ENCODE peak calls at places on chromosomes 5 and 9, in five cellular contexts. O is adrenal gland, E is SK-N-SH, M is psoas muscle, J is fibroblast of lung. D is an unnamed sample.

GRCh38 chr5:68047035-68047434 is 168.5 kb upstream of the PIK3R1 start:
- DNase-seq in O (no peak), E (no peak), M (no peak), J (peak), D (no peak)

GRCh38 chr9:130499804-130500263 is 55.1 kb downstream of the ASS1 start:
- DNase-seq in O (peak), E (peak), M (no peak), J (no peak), D (no peak)

GRCh38 chr5:110027527-110028322 is 338.0 kb downstream of the MAN2A1 start:
- DNase-seq in O (no peak), E (no peak), M (no peak), J (peak), D (peak)

GRCh38 chr5:74938250-74938649 is 72.1 kb upstream of the FAM169A start:
- DNase-seq in O (no peak), E (no peak), M (no peak), J (peak), D (no peak)

GRCh38 chr5:55636711-55637110 is 75.4 kb downstream of the SLC38A9 start:
- DNase-seq in O (peak), E (no peak), M (peak), J (peak), D (no peak)

GRCh38 chr9:101705135-101705661 is 33.2 kb downstream of the GRIN3A start:
- DNase-seq in O (peak), E (no peak), M (peak), J (no peak), D (peak)

GRCh38 chr9:95570150-95570549 is 53.4 kb upstream of the PTCH1 start:
- DNase-seq in O (no peak), E (no peak), M (no peak), J (peak), D (no peak)

GRCh38 chr9:126014726-126015125 is 267.6 kb downstream of the PBX3 start:
- DNase-seq in O (no peak), E (no peak), M (no peak), J (no peak), D (no peak)

GRCh38 chr5:118956727-118957126 is 31.6 kb downstream of the DTWD2 start:
- DNase-seq in O (no peak), E (peak), M (no peak), J (no peak), D (peak)

GRCh38 chr9:105676351-105676923 is 14.2 kb downstream of the TAL2 start:
- DNase-seq in O (no peak), E (no peak), M (no peak), J (no peak), D (no peak)

GRCh38 chr5:126631920-126632319 is 31.2 kb downstream of the PHAX start:
- DNase-seq in O (no peak), E (no peak), M (no peak), J (no peak), D (no peak)

GRCh38 chr9:137276757-137277328 is 683 bp upstream of the TOR4A start:
- DNase-seq in O (peak), E (no peak), M (peak), J (peak), D (peak)

GRCh38 chr5:35771839-35772238 is 84.9 kb upstream of the IL7R start:
- DNase-seq in O (no peak), E (no peak), M (no peak), J (no peak), D (no peak)

GRCh38 chr5:74762599-74762998 is 4.3 kb downstream of the GFM2 start:
- DNase-seq in O (no peak), E (no peak), M (no peak), J (peak), D (peak)

GRCh38 chr9:20321683-20322082 is 300.6 kb downstream of the MLLT3 start:
- DNase-seq in O (no peak), E (no peak), M (no peak), J (no peak), D (no peak)

GRCh38 chr5:56513141-56513540 is 280.0 kb upstream of the ANKRD55 start:
- DNase-seq in O (no peak), E (no peak), M (no peak), J (no peak), D (no peak)

GRCh38 chr5:156142867-156143266 is 184.1 kb upstream of the SGCD start:
- DNase-seq in O (no peak), E (no peak), M (no peak), J (no peak), D (no peak)

GRCh38 chr5:135881244-135881643 is 14.4 kb downstream of the IL9 start:
- DNase-seq in O (no peak), E (no peak), M (no peak), J (no peak), D (no peak)

GRCh38 chr5:168260353-168261211 is 30.9 kb upstream of the WWC1 start:
- DNase-seq in O (no peak), E (no peak), M (no peak), J (no peak), D (no peak)

GRCh38 chr9:133771486-133772482 is 33.6 kb upstream of the SARDH start:
- DNase-seq in O (peak), E (no peak), M (peak), J (no peak), D (no peak)

GRCh38 chr5:3051400-3051799 is 299.9 kb upstream of the IRX2 start:
- DNase-seq in O (no peak), E (no peak), M (no peak), J (no peak), D (no peak)

GRCh38 chr5:32202394-32202793 is 28.3 kb upstream of the GOLPH3 start:
- DNase-seq in O (no peak), E (no peak), M (no peak), J (peak), D (no peak)

GRCh38 chr5:82351754-82352145 is 73.6 kb upstream of the RPS23 start:
- DNase-seq in O (no peak), E (peak), M (no peak), J (peak), D (peak)

GRCh38 chr9:108416321-108416720 is 439.5 kb downstream of the ACTL7B start:
- DNase-seq in O (no peak), E (no peak), M (no peak), J (no peak), D (no peak)

GRCh38 chr9:76576344-76576743 is 117.4 kb downstream of the GCNT1 start:
- DNase-seq in O (peak), E (no peak), M (no peak), J (peak), D (no peak)

GRCh38 chr5:5141625-5142527 is 1.7 kb downstream of the ADAMTS16 start:
- DNase-seq in O (peak), E (peak), M (no peak), J (peak), D (peak)

GRCh38 chr9:82281066-82281465 is 292.5 kb downstream of the SPATA31D1 start:
- DNase-seq in O (no peak), E (no peak), M (no peak), J (no peak), D (no peak)

GRCh38 chr5:448061-448765 is 5.2 kb downstream of the EXOC3 start:
- DNase-seq in O (peak), E (no peak), M (peak), J (no peak), D (no peak)

GRCh38 chr9:78568774-78569173 is 271.8 kb downstream of the PSAT1 start:
- DNase-seq in O (no peak), E (no peak), M (no peak), J (no peak), D (no peak)

GRCh38 chr5:72388652-72389051 is 68.5 kb downstream of the PTCD2 start:
- DNase-seq in O (no peak), E (no peak), M (peak), J (peak), D (no peak)

GRCh38 chr5:35466746-35467145 is 150.9 kb upstream of the SPEF2 start:
- DNase-seq in O (no peak), E (no peak), M (no peak), J (no peak), D (no peak)

GRCh38 chr5:8845316-8845715 is 700.6 kb downstream of the SEMA5A start:
- DNase-seq in O (no peak), E (no peak), M (no peak), J (peak), D (no peak)

GRCh38 chr9:107948601-107949000 is 459.0 kb upstream of the KLF4 start:
- DNase-seq in O (no peak), E (no peak), M (no peak), J (peak), D (no peak)

GRCh38 chr5:55934117-55934613 is 60.6 kb downstream of the IL6ST start:
- DNase-seq in O (no peak), E (no peak), M (no peak), J (peak), D (peak)

GRCh38 chr5:76787237-76787636 is 31.6 kb upstream of the F2RL1 start:
- DNase-seq in O (peak), E (no peak), M (peak), J (peak), D (peak)

GRCh38 chr5:10602031-10602806 is 38.3 kb downstream of the ANKRD33B start:
- DNase-seq in O (peak), E (no peak), M (no peak), J (no peak), D (no peak)
- H3K27ac ChIP-seq in O (no peak), E (peak), M (peak), J (no peak), D (peak)

GRCh38 chr5:138337685-138338410 is at the start of gene FAM53C:
- DNase-seq in O (peak), E (peak), M (peak), J (peak), D (peak)

GRCh38 chr5:138338411-138339085 is 482 bp downstream of the FAM53C start:
- DNase-seq in O (peak), E (peak), M (no peak), J (no peak), D (no peak)

GRCh38 chr5:138339464-138339863 is 1.4 kb downstream of the FAM53C start:
- DNase-seq in O (no peak), E (no peak), M (no peak), J (no peak), D (no peak)

GRCh38 chr5:138339086-138339456 is 1.0 kb downstream of the FAM53C start:
- DNase-seq in O (no peak), E (no peak), M (no peak), J (no peak), D (no peak)

GRCh38 chr5:138340008-138340407 is 1.9 kb downstream of the FAM53C start:
- DNase-seq in O (no peak), E (no peak), M (no peak), J (no peak), D (no peak)
- H3K4me3 ChIP-seq in O (no peak), E (no peak), M (peak), J (peak), D (peak)

GRCh38 chr9:69153707-69154521 is 20.2 kb upstream of the TJP2 start:
- DNase-seq in O (no peak), E (no peak), M (no peak), J (no peak), D (no peak)

GRCh38 chr9:69158471-69158870 is 15.6 kb upstream of the TJP2 start:
- DNase-seq in O (no peak), E (no peak), M (no peak), J (no peak), D (no peak)

GRCh38 chr9:69155341-69156030 is 18.6 kb upstream of the TJP2 start:
- DNase-seq in O (no peak), E (no peak), M (no peak), J (no peak), D (no peak)

DNA sequence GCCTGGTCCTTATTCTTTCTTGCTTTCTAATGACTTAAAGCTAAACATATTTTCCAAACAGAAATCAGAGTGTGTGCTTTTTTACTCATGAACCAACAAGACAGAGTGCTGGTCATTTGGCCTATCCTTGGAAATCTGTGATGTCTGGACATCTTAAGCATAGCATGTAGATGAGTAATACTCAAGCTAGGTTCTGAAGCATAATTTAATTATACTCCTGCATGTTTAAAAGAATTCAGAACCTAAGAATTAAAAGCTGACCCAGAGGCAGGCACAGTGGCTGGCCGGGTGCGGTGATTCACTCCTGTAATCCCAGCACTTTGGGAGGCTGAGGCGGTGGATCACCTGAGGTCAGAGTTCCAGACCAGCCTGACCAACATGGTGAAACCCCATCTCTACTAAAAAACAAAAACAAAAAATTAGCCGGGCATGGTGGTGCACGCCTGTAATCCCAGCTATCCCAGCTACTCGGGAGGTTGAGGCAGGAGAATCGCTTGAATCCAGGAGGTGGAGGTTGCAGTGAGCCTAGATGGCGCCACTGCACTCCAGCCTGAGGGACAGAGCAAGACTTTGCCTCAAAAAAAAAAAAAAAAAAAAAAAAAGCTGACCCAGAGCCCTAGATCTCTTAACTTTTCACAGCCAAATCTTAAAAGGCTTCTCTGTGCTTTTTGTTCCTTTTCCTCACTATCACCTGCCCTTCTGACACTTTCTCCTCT is 16.2 kb upstream of the TJP2 start:
- DNase-seq in O (no peak), E (no peak), M (no peak), J (peak), D (no peak)
- TF ChIP-seq CTCF in O (peak), E (peak), M (no peak), J (peak), D (peak)

GRCh38 chr9:136043386-136044054 is 51.6 kb downstream of the NACC2 start:
- DNase-seq in O (peak), E (no peak), M (no peak), J (no peak), D (no peak)
- H3K27ac ChIP-seq in O (no peak), E (no peak), M (no peak), J (no peak), D (no peak)

GRCh38 chr5:43658499-43658898 is 55.5 kb downstream of the NNT start:
- DNase-seq in O (no peak), E (no peak), M (no peak), J (peak), D (no peak)
- H3K4me3 ChIP-seq in O (no peak), E (no peak), M (no peak), J (no peak), D (no peak)